ENCODE peak calls at places on chromosomes 1 and 21, in four cellular contexts. B is cardiac muscle cell, T is endothelial cell, U is heart right ventricle. X is an unnamed sample.

GRCh38 chr1:237007147-237007881 is 3.1 kb upstream of the MT1HL1 start:
- DNase-seq in B (peak), T (no peak), U (no peak), X (no peak)

GRCh38 chr1:89842547-89843278 is 21.9 kb downstream of the LRRC8D start:
- DNase-seq in B (no peak), T (no peak), U (no peak), X (no peak)

GRCh38 chr21:16180613-16181012 is 450.8 kb downstream of the USP25 start:
- DNase-seq in B (no peak), T (no peak), U (no peak), X (no peak)

GRCh38 chr1:24743404-24744211 is 1.6 kb upstream of the CLIC4 start:
- DNase-seq in B (no peak), T (no peak), U (no peak), X (no peak)

GRCh38 chr1:42943166-42943565 is 15.5 kb downstream of the SLC2A1 start:
- DNase-seq in B (no peak), T (no peak), U (peak), X (no peak)

GRCh38 chr1:234875328-234875952 is 253.2 kb downstream of the TOMM20 start:
- DNase-seq in B (no peak), T (no peak), U (no peak), X (no peak)

GRCh38 chr1:97989094-97989680 is 68.4 kb upstream of the DPYD start:
- DNase-seq in B (no peak), T (no peak), U (no peak), X (no peak)

GRCh38 chr1:30323841-30324240 is 399.5 kb downstream of the MATN1 start:
- DNase-seq in B (no peak), T (no peak), U (no peak), X (no peak)

GRCh38 chr1:197559655-197560054 is 215.6 kb downstream of the DENND1B start:
- DNase-seq in B (no peak), T (no peak), U (no peak), X (no peak)

GRCh38 chr1:199264283-199264682 is 625.4 kb downstream of the PTPRC start:
- DNase-seq in B (no peak), T (no peak), U (no peak), X (no peak)

GRCh38 chr1:234309598-234310459 is 63.4 kb upstream of the COA6 start:
- DNase-seq in B (peak), T (peak), U (peak), X (peak)

GRCh38 chr1:61692155-61692783 is 32.7 kb downstream of the TM2D1 start:
- DNase-seq in B (no peak), T (no peak), U (no peak), X (no peak)

GRCh38 chr21:27362249-27362648 is 395.4 kb upstream of the ADAMTS5 start:
- DNase-seq in B (no peak), T (no peak), U (no peak), X (no peak)

GRCh38 chr1:56404066-56404465 is 175.3 kb downstream of the PLPP3 start:
- DNase-seq in B (no peak), T (no peak), U (no peak), X (no peak)

GRCh38 chr1:181587870-181588438 is 104.6 kb downstream of the CACNA1E start:
- DNase-seq in B (no peak), T (peak), U (no peak), X (no peak)

GRCh38 chr1:98232678-98233077 is 311.8 kb upstream of the DPYD start:
- DNase-seq in B (no peak), T (no peak), U (no peak), X (no peak)

GRCh38 chr1:237736372-237737029 is 154.2 kb downstream of the ZP4 start:
- DNase-seq in B (peak), T (no peak), U (no peak), X (no peak)

GRCh38 chr1:238652346-238652968 is 733.9 kb upstream of the CHRM3 start:
- DNase-seq in B (no peak), T (no peak), U (no peak), X (no peak)

GRCh38 chr1:21919520-21919919 is 17.6 kb downstream of the HSPG2 start:
- DNase-seq in B (no peak), T (no peak), U (no peak), X (no peak)

GRCh38 chr1:168348146-168348709 is 67.6 kb downstream of the TBX19 start:
- DNase-seq in B (no peak), T (no peak), U (no peak), X (no peak)

GRCh38 chr1:86913399-86913895 is 479 bp downstream of the SELENOF start:
- DNase-seq in B (peak), T (peak), U (no peak), X (no peak)

GRCh38 chr1:152110365-152110859 is 4.8 kb downstream of the TCHH start:
- DNase-seq in B (no peak), T (no peak), U (no peak), X (no peak)

GRCh38 chr1:241627453-241628329 is 12.5 kb downstream of the CHML start:
- DNase-seq in B (peak), T (peak), U (no peak), X (no peak)

GRCh38 chr1:1426961-1427934 is 6.2 kb upstream of the ANKRD65 start:
- DNase-seq in B (peak), T (no peak), U (peak), X (no peak)

GRCh38 chr1:168360151-168360550 is 79.5 kb downstream of the TBX19 start:
- DNase-seq in B (no peak), T (no peak), U (no peak), X (no peak)

GRCh38 chr1:235074335-235075120 is 54.1 kb downstream of the TOMM20 start:
- DNase-seq in B (peak), T (peak), U (peak), X (peak)

GRCh38 chr1:147600119-147601111 is 59.1 kb downstream of the BCL9 start:
- DNase-seq in B (peak), T (no peak), U (no peak), X (no peak)

GRCh38 chr1:62196091-62196690 is 1.5 kb downstream of the L1TD1 start:
- DNase-seq in B (no peak), T (no peak), U (no peak), X (no peak)

GRCh38 chr1:41673806-41674205 is 189.3 kb upstream of the EDN2 start:
- DNase-seq in B (no peak), T (no peak), U (no peak), X (no peak)

GRCh38 chr1:157678721-157679120 is 21.8 kb downstream of the FCRL3 start:
- DNase-seq in B (no peak), T (no peak), U (no peak), X (no peak)

GRCh38 chr1:6271001-6271400 is 10.1 kb upstream of the GPR153 start:
- DNase-seq in B (no peak), T (no peak), U (no peak), X (no peak)

GRCh38 chr1:192592493-192592892 is 16.9 kb downstream of the RGS1 start:
- DNase-seq in B (no peak), T (no peak), U (no peak), X (no peak)

GRCh38 chr1:192588546-192588945 is 13.0 kb downstream of the RGS1 start:
- DNase-seq in B (no peak), T (no peak), U (no peak), X (no peak)

GRCh38 chr1:192592981-192593683 is 17.6 kb downstream of the RGS1 start:
- DNase-seq in B (no peak), T (no peak), U (no peak), X (no peak)

GRCh38 chr1:192587386-192588276 is 12.1 kb downstream of the RGS1 start:
- DNase-seq in B (no peak), T (no peak), U (no peak), X (no peak)

GRCh38 chr1:192589813-192590212 is 14.2 kb downstream of the RGS1 start:
- DNase-seq in B (no peak), T (no peak), U (no peak), X (no peak)
- TF ChIP-seq CTCF in B (no peak), T (no peak), U (no peak), X (no peak)

GRCh38 chr1:59074574-59074973 is 222.3 kb upstream of the FGGY start:
- DNase-seq in B (no peak), T (no peak), U (no peak), X (no peak)

GRCh38 chr1:59078866-59079265 is 218.0 kb upstream of the FGGY start:
- DNase-seq in B (no peak), T (no peak), U (no peak), X (no peak)

GRCh38 chr1:59077739-59078503 is 219.0 kb upstream of the FGGY start:
- DNase-seq in B (peak), T (no peak), U (no peak), X (no peak)

GRCh38 chr1:59075021-59075420 is 221.9 kb upstream of the FGGY start:
- DNase-seq in B (no peak), T (no peak), U (no peak), X (no peak)

GRCh38 chr1:59076612-59077011 is 220.3 kb upstream of the FGGY start:
- DNase-seq in B (no peak), T (no peak), U (no peak), X (no peak)
- TF ChIP-seq CTCF in B (peak), T (no peak), U (no peak), X (peak)

GRCh38 chr1:53725238-53725689 is 13.7 kb downstream of the GLIS1 start:
- DNase-seq in B (peak), T (peak), U (no peak), X (no peak)
- TF ChIP-seq CTCF in B (peak), T (no peak), U (no peak), X (no peak)

GRCh38 chr1:202888507-202889360 is at the start of gene RABIF:
- DNase-seq in B (peak), T (peak), U (peak), X (peak)
- TF ChIP-seq CTCF in B (peak), T (no peak), U (no peak), X (no peak)

X was measured in psoas muscle.